ENCODE peak calls at places on chromosome 15, in nine cellular contexts. J is stimulated activated CD4-positive, alpha-beta T cell treated with anti-CD3 and anti-CD28 coated beads, Interleukin-15, amount 100 ng/mL, for 48 hours; X is GM10248; Q is nucleus accumbens; V is body of pancreas; G is right atrium auricular region; P is chondrocyte; E is NAMALWA; T is nephron progenitor cell. W is an unnamed sample.

GRCh38 chr15:52257734-52258062 is 37.9 kb downstream of the MYO5C start:
- DNase-seq in J (no peak), X (no peak), Q (no peak), V (no peak), G (no peak), P (no peak), E (no peak), T (peak), W (no peak)

GRCh38 chr15:94242257-94242656 is 10.9 kb downstream of the MCTP2 start:
- DNase-seq in J (no peak), X (no peak), Q (no peak), V (no peak), G (no peak), P (no peak), E (no peak), T (no peak), W (no peak)

GRCh38 chr15:71410347-71410746 is 295.1 kb downstream of the THSD4 start:
- DNase-seq in J (no peak), X (no peak), Q (no peak), V (no peak), G (no peak), P (no peak), E (no peak), T (no peak), W (no peak)

GRCh38 chr15:98889930-98890695 is 117.5 kb downstream of the PGPEP1L start:
- DNase-seq in J (no peak), X (no peak), Q (no peak), V (no peak), G (no peak), P (no peak), E (no peak), T (no peak), W (no peak)

GRCh38 chr15:68413363-68414255 is 18.4 kb downstream of the ITGA11 start:
- DNase-seq in J (no peak), X (no peak), Q (no peak), V (no peak), G (peak), P (no peak), E (no peak), T (no peak), W (no peak)

GRCh38 chr15:80275946-80276345 is 23.9 kb upstream of the CTXND1 start:
- DNase-seq in J (no peak), X (no peak), Q (no peak), V (no peak), G (no peak), P (no peak), E (no peak), T (no peak), W (no peak)

GRCh38 chr15:87416591-87417257 is 839.8 kb downstream of the NTRK3 start:
- DNase-seq in J (no peak), X (no peak), Q (no peak), V (no peak), G (no peak), P (no peak), E (no peak), T (no peak), W (no peak)

GRCh38 chr15:97947465-97948262 is 12.8 kb upstream of the ARRDC4 start:
- DNase-seq in J (no peak), X (no peak), Q (no peak), V (no peak), G (no peak), P (no peak), E (no peak), T (no peak), W (no peak)

GRCh38 chr15:68354923-68355322 is 77.0 kb downstream of the ITGA11 start:
- DNase-seq in J (no peak), X (no peak), Q (no peak), V (no peak), G (no peak), P (peak), E (no peak), T (no peak), W (no peak)

GRCh38 chr15:100198442-100198841 is 143.3 kb downstream of the ADAMTS17 start:
- DNase-seq in J (no peak), X (no peak), Q (no peak), V (no peak), G (no peak), P (no peak), E (no peak), T (no peak), W (no peak)

GRCh38 chr15:68580883-68581155 is 2.0 kb downstream of the CORO2B start:
- DNase-seq in J (no peak), X (no peak), Q (no peak), V (no peak), G (no peak), P (peak), E (no peak), T (no peak), W (no peak)

GRCh38 chr15:71385469-71385868 is 270.2 kb downstream of the THSD4 start:
- DNase-seq in J (no peak), X (no peak), Q (no peak), V (no peak), G (no peak), P (no peak), E (no peak), T (no peak), W (no peak)

GRCh38 chr15:57340673-57341259 is 35.5 kb upstream of the CGNL1 start:
- DNase-seq in J (no peak), X (peak), Q (peak), V (peak), G (no peak), P (no peak), E (peak), T (peak), W (peak)

GRCh38 chr15:52082197-52083036 is 30.2 kb downstream of the BCL2L10 start:
- DNase-seq in J (no peak), X (peak), Q (no peak), V (no peak), G (no peak), P (no peak), E (peak), T (no peak), W (no peak)

GRCh38 chr15:101108791-101109190 is 143.1 kb downstream of the CHSY1 start:
- DNase-seq in J (no peak), X (no peak), Q (no peak), V (no peak), G (no peak), P (no peak), E (no peak), T (no peak), W (no peak)

GRCh38 chr15:75138016-75138999 is 63.4 kb upstream of the C15orf39 start:
- DNase-seq in J (no peak), X (no peak), Q (no peak), V (no peak), G (no peak), P (no peak), E (no peak), T (no peak), W (no peak)

GRCh38 chr15:70967646-70968045 is 75.0 kb downstream of the LRRC49 start:
- DNase-seq in J (no peak), X (no peak), Q (no peak), V (no peak), G (no peak), P (no peak), E (no peak), T (no peak), W (no peak)

GRCh38 chr15:33007295-33007855 is 187.1 kb downstream of the FMN1 start:
- DNase-seq in J (no peak), X (no peak), Q (no peak), V (no peak), G (no peak), P (no peak), E (no peak), T (no peak), W (peak)

GRCh38 chr15:79366691-79367090 is 55.8 kb downstream of the TMED3 start:
- DNase-seq in J (no peak), X (no peak), Q (no peak), V (no peak), G (no peak), P (no peak), E (no peak), T (no peak), W (no peak)

GRCh38 chr15:55816017-55816416 is 73.1 kb upstream of the PRTG start:
- DNase-seq in J (no peak), X (no peak), Q (no peak), V (no peak), G (no peak), P (no peak), E (no peak), T (no peak), W (no peak)

GRCh38 chr15:58179206-58179605 is 41.0 kb downstream of the AQP9 start:
- DNase-seq in J (no peak), X (no peak), Q (no peak), V (no peak), G (no peak), P (no peak), E (no peak), T (no peak), W (no peak)

GRCh38 chr15:32855942-32856341 is 138.1 kb downstream of the GREM1 start:
- DNase-seq in J (no peak), X (no peak), Q (no peak), V (no peak), G (no peak), P (no peak), E (no peak), T (no peak), W (no peak)

GRCh38 chr15:45268135-45268534 is 16.1 kb downstream of the SLC28A2 start:
- DNase-seq in J (no peak), X (no peak), Q (no peak), V (peak), G (no peak), P (no peak), E (no peak), T (no peak), W (no peak)

GRCh38 chr15:42919794-42920280 is 741 bp downstream of the TTBK2 start:
- DNase-seq in J (peak), X (no peak), Q (no peak), V (no peak), G (peak), P (no peak), E (peak), T (no peak), W (peak)

GRCh38 chr15:84908564-84908963 is 24.1 kb downstream of the SLC28A1 start:
- DNase-seq in J (no peak), X (no peak), Q (no peak), V (no peak), G (no peak), P (no peak), E (no peak), T (no peak), W (no peak)

GRCh38 chr15:99605490-99605931 is 39.7 kb downstream of the MEF2A start:
- DNase-seq in J (no peak), X (no peak), Q (no peak), V (no peak), G (no peak), P (no peak), E (no peak), T (no peak), W (no peak)

GRCh38 chr15:77905301-77905920 is 172.1 kb downstream of the TBC1D2B start:
- DNase-seq in J (no peak), X (no peak), Q (no peak), V (no peak), G (no peak), P (peak), E (no peak), T (no peak), W (no peak)

GRCh38 chr15:70376031-70376928 is 278.6 kb upstream of the TLE3 start:
- DNase-seq in J (no peak), X (no peak), Q (no peak), V (no peak), G (peak), P (no peak), E (no peak), T (no peak), W (peak)

GRCh38 chr15:68658641-68659358 is 80.0 kb downstream of the CORO2B start:
- DNase-seq in J (no peak), X (no peak), Q (no peak), V (no peak), G (no peak), P (peak), E (no peak), T (no peak), W (no peak)

GRCh38 chr15:61138151-61138550 is 91.0 kb downstream of the RORA start:
- DNase-seq in J (no peak), X (no peak), Q (no peak), V (no peak), G (no peak), P (no peak), E (no peak), T (no peak), W (no peak)

GRCh38 chr15:33021806-33022389 is 172.6 kb downstream of the FMN1 start:
- DNase-seq in J (no peak), X (peak), Q (no peak), V (no peak), G (no peak), P (no peak), E (peak), T (peak), W (peak)

GRCh38 chr15:99566157-99566900 is 545 bp downstream of the MEF2A start:
- DNase-seq in J (no peak), X (peak), Q (no peak), V (peak), G (no peak), P (no peak), E (peak), T (peak), W (no peak)

GRCh38 chr15:65337436-65338070 is 33.1 kb downstream of the RNU5B-1 start:
- DNase-seq in J (no peak), X (no peak), Q (no peak), V (no peak), G (no peak), P (peak), E (no peak), T (peak), W (no peak)

GRCh38 chr15:95874625-95875024 is 455.9 kb upstream of the NR2F2 start:
- DNase-seq in J (no peak), X (no peak), Q (no peak), V (no peak), G (no peak), P (no peak), E (no peak), T (no peak), W (no peak)

W was measured in hippocampal formation.